ENCODE peak calls at places on chromosomes 6 and 20, in five cellular contexts. One of them, this sample, is unnamed.

GRCh38 chr6:894274-894673 is 201.3 kb upstream of the EXOC2 start:
- DNase-seq in uterus: no peak
- DNase-seq in foreskin fibroblast: no peak
- DNase-seq in brain microvascular endothelial cell: no peak
- DNase-seq in GM12865: no peak
- DNase-seq in this sample: no peak

GRCh38 chr6:156859686-156860085 is 82.5 kb downstream of the ARID1B start:
- DNase-seq in foreskin fibroblast: no peak
- DNase-seq in GM12865: no peak
- DNase-seq in uterus: no peak
- DNase-seq in brain microvascular endothelial cell: no peak
- DNase-seq in this sample: no peak

GRCh38 chr6:19851273-19852089 is 14.3 kb downstream of the ID4 start:
- DNase-seq in GM12865: peak
- DNase-seq in foreskin fibroblast: peak
- DNase-seq in brain microvascular endothelial cell: peak
- DNase-seq in uterus: peak
- DNase-seq in this sample: no peak

GRCh38 chr6:84779380-84779779 is 15.0 kb upstream of the TBX18 start:
- DNase-seq in foreskin fibroblast: no peak
- DNase-seq in brain microvascular endothelial cell: no peak
- DNase-seq in GM12865: no peak
- DNase-seq in uterus: no peak
- DNase-seq in this sample: no peak

GRCh38 chr6:157429248-157429647 is 48.3 kb downstream of the ZDHHC14 start:
- DNase-seq in GM12865: no peak
- DNase-seq in brain microvascular endothelial cell: no peak
- DNase-seq in foreskin fibroblast: no peak
- DNase-seq in uterus: no peak
- DNase-seq in this sample: no peak

GRCh38 chr20:17875106-17875980 is 93.3 kb downstream of the SNX5 start:
- DNase-seq in GM12865: no peak
- DNase-seq in brain microvascular endothelial cell: no peak
- DNase-seq in uterus: peak
- DNase-seq in foreskin fibroblast: peak
- DNase-seq in this sample: no peak

GRCh38 chr20:62025832-62026563 is 39.7 kb downstream of the TAF4 start:
- DNase-seq in GM12865: no peak
- DNase-seq in uterus: peak
- DNase-seq in brain microvascular endothelial cell: peak
- DNase-seq in foreskin fibroblast: peak
- DNase-seq in this sample: no peak

GRCh38 chr20:270517-270916 is 13.0 kb downstream of the DEFB132 start:
- DNase-seq in foreskin fibroblast: no peak
- DNase-seq in uterus: no peak
- DNase-seq in brain microvascular endothelial cell: no peak
- DNase-seq in GM12865: no peak
- DNase-seq in this sample: no peak

GRCh38 chr20:21154692-21155091 is 28.8 kb downstream of the KIZ start:
- DNase-seq in uterus: no peak
- DNase-seq in foreskin fibroblast: no peak
- DNase-seq in GM12865: no peak
- DNase-seq in brain microvascular endothelial cell: no peak
- DNase-seq in this sample: no peak

GRCh38 chr20:51446656-51447055 is 95.9 kb downstream of the NFATC2 start:
- DNase-seq in brain microvascular endothelial cell: peak
- DNase-seq in uterus: peak
- DNase-seq in foreskin fibroblast: peak
- DNase-seq in GM12865: no peak
- DNase-seq in this sample: no peak

GRCh38 chr6:137863126-137863996 is 3.7 kb upstream of the TNFAIP3 start:
- DNase-seq in uterus: no peak
- DNase-seq in brain microvascular endothelial cell: no peak
- DNase-seq in foreskin fibroblast: no peak
- DNase-seq in GM12865: no peak
- DNase-seq in this sample: no peak

GRCh38 chr20:63006611-63007471 is at the start of gene BHLHE23:
- DNase-seq in foreskin fibroblast: no peak
- DNase-seq in GM12865: no peak
- DNase-seq in uterus: no peak
- DNase-seq in brain microvascular endothelial cell: no peak
- DNase-seq in this sample: no peak

GRCh38 chr20:23320317-23320716 is 30.3 kb upstream of the NXT1 start:
- DNase-seq in foreskin fibroblast: peak
- DNase-seq in GM12865: peak
- DNase-seq in brain microvascular endothelial cell: peak
- DNase-seq in uterus: no peak
- DNase-seq in this sample: no peak

GRCh38 chr6:144460224-144461095 is 175.3 kb downstream of the UTRN start:
- DNase-seq in brain microvascular endothelial cell: no peak
- DNase-seq in GM12865: peak
- DNase-seq in uterus: no peak
- DNase-seq in foreskin fibroblast: no peak
- DNase-seq in this sample: peak

GRCh38 chr6:158645064-158646022 is 800 bp upstream of the DYNLT1 start:
- DNase-seq in GM12865: no peak
- DNase-seq in brain microvascular endothelial cell: no peak
- DNase-seq in uterus: no peak
- DNase-seq in foreskin fibroblast: no peak
- DNase-seq in this sample: no peak

GRCh38 chr6:44226368-44227137 is 3.2 kb downstream of the SLC29A1 start:
- DNase-seq in GM12865: no peak
- DNase-seq in uterus: no peak
- DNase-seq in brain microvascular endothelial cell: no peak
- DNase-seq in foreskin fibroblast: no peak
- DNase-seq in this sample: no peak

GRCh38 chr6:125832396-125832795 is 41.6 kb downstream of the NCOA7 start:
- DNase-seq in foreskin fibroblast: no peak
- DNase-seq in brain microvascular endothelial cell: no peak
- DNase-seq in GM12865: no peak
- DNase-seq in uterus: no peak
- DNase-seq in this sample: no peak

GRCh38 chr20:24694727-24695528 is 225.5 kb downstream of the SYNDIG1 start:
- DNase-seq in brain microvascular endothelial cell: no peak
- DNase-seq in uterus: no peak
- DNase-seq in foreskin fibroblast: no peak
- DNase-seq in GM12865: no peak
- DNase-seq in this sample: no peak

GRCh38 chr20:32582659-32583580 is 2.2 kb downstream of the NOL4L start:
- DNase-seq in brain microvascular endothelial cell: no peak
- DNase-seq in GM12865: no peak
- DNase-seq in uterus: no peak
- DNase-seq in foreskin fibroblast: no peak
- DNase-seq in this sample: no peak
- H3K4me3 ChIP-seq in brain microvascular endothelial cell: peak
- H3K4me3 ChIP-seq in GM12865: peak
- H3K4me3 ChIP-seq in uterus: peak
- H3K4me3 ChIP-seq in foreskin fibroblast: peak
- H3K4me3 ChIP-seq in this sample: peak

DNA sequence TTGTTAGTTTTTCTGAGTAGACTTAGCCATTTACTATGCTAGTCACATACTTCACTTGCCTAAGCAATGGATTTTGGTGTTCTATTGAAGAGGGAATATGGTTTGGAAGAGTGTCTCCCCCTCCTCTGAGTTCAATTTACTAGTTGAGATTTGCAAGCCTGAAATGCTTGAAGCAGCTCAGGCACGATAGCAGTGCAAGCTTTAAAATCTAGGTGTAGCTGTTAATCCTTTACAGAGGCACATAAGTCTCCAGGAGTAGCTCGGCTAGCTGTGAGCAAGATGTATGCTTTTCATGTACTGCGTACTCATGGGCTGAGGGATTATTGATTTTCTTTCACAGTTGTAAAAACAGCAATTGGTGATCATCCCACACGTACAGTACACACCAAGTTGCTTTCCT is 745 bp downstream of the FLRT3 start:
- DNase-seq in foreskin fibroblast: no peak
- DNase-seq in brain microvascular endothelial cell: peak
- DNase-seq in uterus: no peak
- DNase-seq in GM12865: peak
- DNase-seq in this sample: no peak
- TF ChIP-seq CTCF in foreskin fibroblast: no peak
- TF ChIP-seq CTCF in brain microvascular endothelial cell: peak
- TF ChIP-seq CTCF in uterus: no peak
- TF ChIP-seq CTCF in GM12865: no peak
- TF ChIP-seq CTCF in this sample: no peak

DNA sequence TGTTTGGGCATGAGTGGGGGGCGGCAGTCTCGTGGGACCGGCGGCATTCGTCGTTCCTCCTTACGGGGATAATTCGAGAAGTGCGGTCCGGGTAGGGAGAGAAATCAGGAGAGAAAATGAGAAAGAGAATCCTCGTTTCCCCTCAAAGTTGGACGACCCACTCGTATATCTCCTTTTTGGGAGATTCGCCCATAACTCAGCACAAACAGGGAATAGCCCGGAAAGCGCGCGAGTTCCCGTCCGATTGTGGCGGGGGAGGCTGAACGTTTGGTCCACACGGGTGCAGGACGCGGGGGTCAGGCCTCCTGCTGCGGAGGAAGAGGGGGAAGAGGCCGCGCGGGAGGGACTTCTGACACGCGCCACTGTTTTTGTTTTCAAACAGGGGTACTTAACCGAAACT is 42.4 kb downstream of the POPDC3 start:
- DNase-seq in uterus: peak
- DNase-seq in brain microvascular endothelial cell: no peak
- DNase-seq in GM12865: no peak
- DNase-seq in foreskin fibroblast: no peak
- DNase-seq in this sample: no peak
- H3K4me3 ChIP-seq in uterus: peak
- H3K4me3 ChIP-seq in brain microvascular endothelial cell: peak
- H3K4me3 ChIP-seq in GM12865: peak
- H3K4me3 ChIP-seq in foreskin fibroblast: peak
- H3K4me3 ChIP-seq in this sample: peak

GRCh38 chr6:10250655-10251220 is 164.1 kb downstream of the TFAP2A start:
- DNase-seq in uterus: no peak
- DNase-seq in brain microvascular endothelial cell: no peak
- DNase-seq in foreskin fibroblast: no peak
- DNase-seq in GM12865: no peak
- DNase-seq in this sample: no peak

GRCh38 chr6:10259676-10260075 is 155.2 kb downstream of the TFAP2A start:
- DNase-seq in uterus: no peak
- DNase-seq in brain microvascular endothelial cell: no peak
- DNase-seq in foreskin fibroblast: no peak
- DNase-seq in GM12865: no peak
- DNase-seq in this sample: no peak

GRCh38 chr6:10258341-10258740 is 156.5 kb downstream of the TFAP2A start:
- DNase-seq in GM12865: no peak
- DNase-seq in brain microvascular endothelial cell: no peak
- DNase-seq in foreskin fibroblast: no peak
- DNase-seq in uterus: no peak
- DNase-seq in this sample: no peak

DNA sequence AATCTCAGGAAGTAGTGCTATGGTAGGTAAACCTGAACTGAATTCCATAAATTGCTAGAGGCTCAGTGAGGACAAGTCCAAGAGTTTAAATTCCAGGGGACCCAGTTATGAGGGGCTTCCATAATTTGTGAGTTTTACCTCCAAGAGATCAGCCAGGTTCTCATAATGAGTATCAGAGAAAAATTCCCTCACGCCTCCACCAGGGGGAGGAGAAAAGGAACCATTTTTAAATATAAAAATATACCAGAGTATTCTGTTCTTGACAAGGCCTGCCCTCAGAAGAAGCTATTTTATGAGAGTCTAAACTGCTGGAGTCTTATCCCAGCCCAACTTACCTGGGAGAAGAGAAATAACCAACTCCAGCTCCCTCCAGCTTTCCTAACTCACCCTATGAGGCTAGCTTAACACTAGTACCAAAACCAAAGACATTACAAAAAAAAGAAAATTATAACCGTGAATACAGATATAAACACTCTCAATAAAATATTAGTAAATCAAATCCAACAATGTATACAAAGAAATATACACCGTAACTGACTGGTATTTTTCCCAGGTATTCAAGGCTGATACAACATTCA is 158.7 kb downstream of the TFAP2A start:
- DNase-seq in brain microvascular endothelial cell: peak
- DNase-seq in GM12865: peak
- DNase-seq in uterus: no peak
- DNase-seq in foreskin fibroblast: peak
- DNase-seq in this sample: no peak
- TF ChIP-seq CTCF in brain microvascular endothelial cell: peak
- TF ChIP-seq CTCF in GM12865: peak
- TF ChIP-seq CTCF in uterus: no peak
- TF ChIP-seq CTCF in foreskin fibroblast: peak
- TF ChIP-seq CTCF in this sample: peak

DNA sequence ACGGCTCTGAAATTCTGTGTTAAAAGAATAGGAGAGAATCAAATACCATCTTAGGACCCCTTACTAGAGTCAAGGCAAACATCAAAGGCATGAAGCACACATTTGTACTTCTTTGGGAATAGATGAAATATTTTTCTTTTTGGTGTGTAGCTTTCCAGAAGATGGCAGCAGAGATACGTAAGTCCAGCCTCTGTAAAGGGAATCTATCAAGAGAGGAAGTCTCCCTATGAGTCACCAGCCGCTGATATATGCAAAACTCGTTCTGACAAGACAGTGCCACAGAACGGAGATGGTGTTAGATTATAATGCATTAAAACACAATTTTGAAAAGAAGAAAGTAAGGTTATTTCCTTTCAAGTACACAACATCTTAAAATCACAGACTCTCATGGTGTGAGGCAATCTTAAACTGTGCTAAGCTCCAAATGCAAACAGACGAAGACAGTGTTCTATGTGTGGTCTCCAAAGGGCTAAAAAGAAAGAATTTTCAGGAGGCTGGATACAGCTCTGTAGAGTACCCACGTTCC is 120.0 kb upstream of the AGPAT4 start:
- DNase-seq in uterus: peak
- DNase-seq in GM12865: peak
- DNase-seq in brain microvascular endothelial cell: peak
- DNase-seq in foreskin fibroblast: peak
- DNase-seq in this sample: peak
- H3K4me3 ChIP-seq in uterus: no peak
- H3K4me3 ChIP-seq in GM12865: no peak
- H3K4me3 ChIP-seq in brain microvascular endothelial cell: peak
- H3K4me3 ChIP-seq in foreskin fibroblast: no peak
- H3K4me3 ChIP-seq in this sample: no peak

GRCh38 chr6:134739299-134740090 is 210.4 kb downstream of the ALDH8A1 start:
- DNase-seq in uterus: no peak
- DNase-seq in brain microvascular endothelial cell: no peak
- DNase-seq in foreskin fibroblast: no peak
- DNase-seq in GM12865: no peak
- DNase-seq in this sample: no peak

GRCh38 chr6:134740473-134741192 is 209.3 kb downstream of the ALDH8A1 start:
- DNase-seq in uterus: no peak
- DNase-seq in GM12865: no peak
- DNase-seq in brain microvascular endothelial cell: peak
- DNase-seq in foreskin fibroblast: no peak
- DNase-seq in this sample: no peak

GRCh38 chr6:134744301-134744700 is 205.6 kb downstream of the ALDH8A1 start:
- DNase-seq in foreskin fibroblast: no peak
- DNase-seq in uterus: no peak
- DNase-seq in GM12865: no peak
- DNase-seq in brain microvascular endothelial cell: no peak
- DNase-seq in this sample: no peak

GRCh38 chr6:134738486-134738885 is 211.4 kb downstream of the ALDH8A1 start:
- DNase-seq in foreskin fibroblast: no peak
- DNase-seq in uterus: no peak
- DNase-seq in GM12865: no peak
- DNase-seq in brain microvascular endothelial cell: no peak
- DNase-seq in this sample: no peak

DNA sequence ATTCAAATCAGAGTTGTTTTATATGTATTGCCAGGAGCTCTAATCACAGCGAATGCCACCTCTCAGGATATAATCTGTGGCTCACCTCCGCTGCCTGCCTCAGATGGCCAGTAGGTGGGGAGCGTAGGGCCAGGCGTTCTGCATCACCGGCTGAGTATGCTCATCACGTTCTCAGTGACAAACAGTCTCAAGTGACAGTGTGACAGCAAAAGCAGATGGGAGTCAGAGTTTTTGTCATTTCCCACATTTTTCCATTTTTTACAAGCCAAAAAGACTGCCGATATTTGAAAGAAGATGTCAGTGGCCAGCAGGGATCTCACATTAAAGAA is 208.7 kb downstream of the ALDH8A1 start:
- DNase-seq in uterus: no peak
- DNase-seq in GM12865: peak
- DNase-seq in foreskin fibroblast: no peak
- DNase-seq in brain microvascular endothelial cell: no peak
- DNase-seq in this sample: no peak
- TF ChIP-seq CTCF in uterus: no peak
- TF ChIP-seq CTCF in GM12865: peak
- TF ChIP-seq CTCF in foreskin fibroblast: no peak
- TF ChIP-seq CTCF in brain microvascular endothelial cell: peak
- TF ChIP-seq CTCF in this sample: no peak